ENCODE peak calls at places on chromosomes 4 and X, in seven cellular contexts. Z is IMR-90; H is endodermal cell; J is CD4-positive, alpha-beta T cell; S is neural crest cell; A is B cell; M is uterus. T is an unnamed sample.

GRCh38 chr4:23855912-23856605 is 33.8 kb downstream of the PPARGC1A start:
- DNase-seq in Z (peak), H (no peak), J (no peak), S (no peak), A (no peak), M (no peak), T (no peak)

GRCh38 chrX:55489315-55490009 is at the start of gene USP51:
- DNase-seq in Z (peak), H (peak), J (peak), S (peak), A (peak), M (peak), T (no peak)

GRCh38 chrX:68693481-68694410 is 46.3 kb downstream of the STARD8 start:
- DNase-seq in Z (peak), H (peak), J (no peak), S (peak), A (peak), M (peak), T (no peak)

GRCh38 chr4:152605641-152606304 is 69.9 kb upstream of the FBXW7 start:
- DNase-seq in Z (peak), H (peak), J (no peak), S (no peak), A (no peak), M (no peak), T (no peak)

GRCh38 chrX:150696264-150696789 is 3.1 kb downstream of the MTMR1 start:
- DNase-seq in Z (no peak), H (no peak), J (no peak), S (no peak), A (no peak), M (no peak), T (no peak)

GRCh38 chrX:10685923-10686595 is 65.7 kb upstream of the MID1 start:
- DNase-seq in Z (peak), H (no peak), J (no peak), S (no peak), A (no peak), M (no peak), T (no peak)

GRCh38 chrX:119410027-119410819 is 11.1 kb downstream of the SLC25A43 start:
- DNase-seq in Z (peak), H (peak), J (no peak), S (no peak), A (no peak), M (peak), T (no peak)

GRCh38 chr4:186684220-186684619 is 39.4 kb downstream of the FAT1 start:
- DNase-seq in Z (no peak), H (no peak), J (no peak), S (no peak), A (no peak), M (no peak), T (no peak)

GRCh38 chr4:57184378-57185031 is 74.3 kb upstream of the IGFBP7 start:
- DNase-seq in Z (no peak), H (no peak), J (no peak), S (no peak), A (no peak), M (no peak), T (no peak)

GRCh38 chr4:110049951-110050925 is 137.6 kb downstream of the EGF start:
- DNase-seq in Z (peak), H (peak), J (peak), S (peak), A (peak), M (peak), T (no peak)

GRCh38 chrX:41599507-41599906 is 89.3 kb upstream of the GPR34 start:
- DNase-seq in Z (no peak), H (no peak), J (no peak), S (no peak), A (no peak), M (no peak), T (no peak)

GRCh38 chr4:168451744-168452394 is 28.4 kb downstream of the DDX60L start:
- DNase-seq in Z (peak), H (no peak), J (no peak), S (no peak), A (no peak), M (no peak), T (no peak)

GRCh38 chrX:98294310-98294709 is 1410.6 kb downstream of the RPA4 start:
- DNase-seq in Z (no peak), H (no peak), J (no peak), S (no peak), A (no peak), M (no peak), T (no peak)

GRCh38 chr4:145179201-145179860 is 1.1 kb downstream of the OTUD4 start:
- DNase-seq in Z (peak), H (peak), J (peak), S (peak), A (peak), M (peak), T (peak)

GRCh38 chr4:26978387-26979071 is 117.9 kb downstream of the STIM2 start:
- DNase-seq in Z (no peak), H (no peak), J (no peak), S (no peak), A (peak), M (no peak), T (no peak)

GRCh38 chrX:114675365-114675764 is 91.5 kb downstream of the HTR2C start:
- DNase-seq in Z (no peak), H (no peak), J (no peak), S (no peak), A (no peak), M (no peak), T (no peak)

GRCh38 chr4:168815373-168816345 is 194.4 kb downstream of the CBR4 start:
- DNase-seq in Z (peak), H (no peak), J (no peak), S (no peak), A (no peak), M (no peak), T (no peak)

GRCh38 chr4:121814756-121815155 is 8.9 kb downstream of the CCNA2 start:
- DNase-seq in Z (peak), H (no peak), J (no peak), S (no peak), A (no peak), M (no peak), T (no peak)

GRCh38 chrX:56228914-56229313 is 3.2 kb upstream of the KLF8 start:
- DNase-seq in Z (no peak), H (peak), J (no peak), S (no peak), A (no peak), M (no peak), T (no peak)

DNA sequence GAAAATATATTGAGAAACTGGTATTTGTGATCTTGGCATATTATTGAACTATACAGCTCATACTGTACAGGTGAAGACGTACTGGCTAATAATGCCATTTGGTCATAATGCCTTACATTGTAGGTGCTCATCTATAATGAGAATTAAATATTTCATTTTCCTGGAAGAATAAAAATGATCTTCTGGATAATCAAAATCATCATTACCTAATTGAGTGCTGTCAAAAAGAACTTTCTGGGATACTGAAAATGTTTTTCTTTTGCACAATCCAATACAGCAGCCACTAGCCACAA is 4.1 kb downstream of the RASGEF1B start:
- DNase-seq in Z (no peak), H (no peak), J (no peak), S (no peak), A (no peak), M (no peak), T (no peak)
- TF ChIP-seq CTCF in Z (no peak), H (no peak), J (peak), S (no peak), A (peak), M (peak), T (peak)

GRCh38 chr4:89755210-89755609 is 81.8 kb downstream of the SNCA start:
- DNase-seq in Z (no peak), H (no peak), J (no peak), S (no peak), A (no peak), M (no peak), T (no peak)
- TF ChIP-seq CTCF in Z (peak), H (peak), J (no peak), S (peak), A (no peak), M (no peak), T (peak)

DNA sequence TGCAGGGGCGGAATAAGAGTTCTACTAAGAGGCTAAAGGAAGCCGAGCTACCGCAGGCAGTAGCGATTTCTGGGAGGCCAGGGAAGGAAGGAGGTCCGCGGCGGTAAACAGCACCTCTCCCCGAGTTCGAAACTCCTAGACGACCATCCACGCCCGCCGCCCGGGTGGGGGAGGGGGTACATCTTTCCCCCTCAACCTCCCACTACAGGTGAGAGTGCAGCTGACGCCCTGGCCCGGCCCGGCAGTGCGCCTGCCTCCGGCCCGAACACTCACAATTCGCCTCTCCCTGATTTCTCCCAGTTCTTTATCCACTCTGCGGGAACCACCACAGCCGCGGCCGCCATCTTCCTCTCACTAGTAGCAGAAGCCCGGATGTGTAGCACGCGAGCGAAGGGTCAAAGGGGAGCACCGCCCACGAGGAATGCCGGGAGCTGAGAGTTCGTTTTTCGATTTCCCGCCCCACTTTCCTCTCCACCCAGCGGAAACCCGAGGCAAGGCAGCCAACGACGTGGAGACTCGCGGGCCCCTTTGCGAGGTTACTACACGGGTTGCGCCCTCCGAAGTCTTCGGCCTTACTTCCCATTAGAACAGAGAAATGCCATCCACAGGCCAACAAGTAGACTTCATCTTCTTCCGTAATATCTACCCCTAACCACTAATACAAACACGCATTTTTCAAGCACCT is at the start of gene THOC2:
- DNase-seq in Z (peak), H (peak), J (peak), S (peak), A (peak), M (peak), T (peak)
- TF ChIP-seq CTCF in Z (peak), H (peak), J (no peak), S (peak), A (no peak), M (peak), T (peak)

GRCh38 chrX:43949669-43950068 is 23.5 kb downstream of the NDP start:
- DNase-seq in Z (no peak), H (peak), J (peak), S (peak), A (peak), M (no peak), T (no peak)
- TF ChIP-seq CTCF in Z (peak), H (peak), J (peak), S (peak), A (peak), M (no peak), T (peak)

GRCh38 chr4:42995343-42995944 is 102.9 kb downstream of the GRXCR1 start:
- DNase-seq in Z (peak), H (no peak), J (no peak), S (no peak), A (peak), M (no peak), T (no peak)
- TF ChIP-seq CTCF in Z (peak), H (peak), J (peak), S (peak), A (peak), M (no peak), T (peak)

T was measured in type B pancreatic cell.